ENCODE peak calls at places on chromosomes 2 and 18, in ten cellular contexts. Q, Z, S, T, C, F, I, K, N and B are unnamed samples. For H3K36me3, the result is how much of the 10 kb centered on the place peaks cover.

GRCh38 chr18:44742741-44743311 is 62.1 kb downstream of the SETBP1 start:
- DNase-seq in Q (no peak), Z (peak), S (no peak), T (no peak), C (no peak), F (peak), I (no peak), K (peak), N (no peak), B (no peak)

GRCh38 chr2:39642054-39642742 is 23.5 kb upstream of the TMEM178A start:
- DNase-seq in Q (peak), Z (no peak), S (no peak), T (no peak), C (no peak), F (peak), I (no peak), K (no peak), N (no peak), B (no peak)

GRCh38 chr18:69584429-69584828 is 183.7 kb downstream of the DOK6 start:
- DNase-seq in Q (no peak), Z (no peak), S (no peak), T (no peak), C (no peak), F (no peak), I (no peak), K (no peak), N (no peak), B (no peak)

GRCh38 chr2:164934790-164935466 is 20.4 kb downstream of the SLC38A11 start:
- DNase-seq in Q (no peak), Z (no peak), S (no peak), T (no peak), C (no peak), F (no peak), I (no peak), K (no peak), N (no peak), B (no peak)

GRCh38 chr2:47031909-47032668 is 116.5 kb upstream of the MCFD2 start:
- DNase-seq in Q (no peak), Z (no peak), S (no peak), T (no peak), C (no peak), F (no peak), I (no peak), K (no peak), N (no peak), B (no peak)

GRCh38 chr18:58048243-58048642 is 4.2 kb downstream of the NEDD4L start:
- DNase-seq in Q (peak), Z (no peak), S (no peak), T (no peak), C (no peak), F (peak), I (no peak), K (no peak), N (no peak), B (no peak)

GRCh38 chr18:25058520-25058919 is 293.4 kb downstream of the ZNF521 start:
- DNase-seq in Q (no peak), Z (peak), S (no peak), T (no peak), C (no peak), F (no peak), I (no peak), K (no peak), N (no peak), B (no peak)

GRCh38 chr2:164657129-164657528 is 35.8 kb upstream of the GRB14 start:
- DNase-seq in Q (no peak), Z (no peak), S (no peak), T (no peak), C (no peak), F (peak), I (no peak), K (no peak), N (no peak), B (no peak)

GRCh38 chr2:207189040-207189439 is 23.3 kb upstream of the KLF7 start:
- DNase-seq in Q (no peak), Z (no peak), S (no peak), T (no peak), C (no peak), F (no peak), I (no peak), K (no peak), N (no peak), B (no peak)

GRCh38 chr2:22055784-22056620 is 932.2 kb downstream of the TDRD15 start:
- DNase-seq in Q (no peak), Z (no peak), S (no peak), T (no peak), C (no peak), F (no peak), I (no peak), K (no peak), N (no peak), B (no peak)

GRCh38 chr2:240250150-240250984 is 109.9 kb upstream of the OTOS start:
- DNase-seq in Q (no peak), Z (no peak), S (no peak), T (no peak), C (no peak), F (no peak), I (no peak), K (peak), N (no peak), B (peak)

GRCh38 chr2:54606393-54606973 is 117.0 kb upstream of the EML6 start:
- DNase-seq in Q (no peak), Z (peak), S (no peak), T (peak), C (no peak), F (no peak), I (no peak), K (no peak), N (no peak), B (no peak)

GRCh38 chr18:12861637-12862036 is 22.4 kb downstream of the PTPN2 start:
- DNase-seq in Q (no peak), Z (no peak), S (no peak), T (no peak), C (no peak), F (no peak), I (no peak), K (no peak), N (no peak), B (no peak)

GRCh38 chr18:3596324-3597158 is 146.6 kb downstream of the TGIF1 start:
- DNase-seq in Q (peak), Z (peak), S (no peak), T (no peak), C (no peak), F (peak), I (no peak), K (no peak), N (no peak), B (peak)

GRCh38 chr18:73793386-73793785 is 354.2 kb downstream of the FBXO15 start:
- DNase-seq in Q (no peak), Z (no peak), S (no peak), T (no peak), C (no peak), F (peak), I (no peak), K (no peak), N (no peak), B (no peak)

GRCh38 chr18:73791081-73791480 is 356.6 kb downstream of the FBXO15 start:
- DNase-seq in Q (no peak), Z (no peak), S (no peak), T (no peak), C (no peak), F (peak), I (no peak), K (no peak), N (no peak), B (no peak)

GRCh38 chr18:73785276-73785675 is 362.4 kb downstream of the FBXO15 start:
- DNase-seq in Q (no peak), Z (no peak), S (no peak), T (no peak), C (no peak), F (peak), I (no peak), K (no peak), N (no peak), B (no peak)

GRCh38 chr18:73787316-73787715 is 360.3 kb downstream of the FBXO15 start:
- DNase-seq in Q (no peak), Z (no peak), S (no peak), T (no peak), C (no peak), F (no peak), I (no peak), K (no peak), N (no peak), B (no peak)

DNA sequence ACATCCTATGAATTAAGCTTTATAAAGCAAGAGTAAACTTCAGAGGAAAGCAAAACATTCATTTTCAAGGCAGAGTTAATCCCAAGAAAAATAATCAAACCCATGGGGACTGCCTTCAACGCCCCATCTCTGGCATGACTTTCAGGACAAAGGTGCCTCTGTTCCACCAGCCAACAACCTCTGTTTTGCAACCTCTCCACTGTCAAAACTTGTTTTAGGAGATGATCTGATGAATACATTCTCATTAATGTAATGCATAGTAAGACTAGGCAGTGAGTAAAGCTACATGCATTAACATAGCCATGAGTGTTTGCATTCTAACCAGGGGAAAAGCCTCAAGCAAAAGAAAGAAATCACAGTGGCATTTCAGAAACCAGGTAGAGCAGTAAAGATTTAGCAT is 357.1 kb downstream of the FBXO15 start:
- DNase-seq in Q (no peak), Z (no peak), S (no peak), T (no peak), C (no peak), F (no peak), I (no peak), K (no peak), N (no peak), B (no peak)
- H3K4me3 ChIP-seq in Q (no peak), Z (no peak), S (no peak), T (no peak), C (no peak), F (no peak), I (no peak), K (no peak), N (no peak), B (no peak)

GRCh38 chr2:231795525-231796327 is 9.5 kb downstream of the COPS7B start:
- DNase-seq in Q (peak), Z (no peak), S (no peak), T (no peak), C (no peak), F (peak), I (no peak), K (peak), N (no peak), B (no peak)
- H3K36me3 ChIP-seq in Q (under half), Z (half or more), S (under half), T (under half), C (half or more), F (under half), I (half or more), K (under half), N (half or more), B (under half)

DNA sequence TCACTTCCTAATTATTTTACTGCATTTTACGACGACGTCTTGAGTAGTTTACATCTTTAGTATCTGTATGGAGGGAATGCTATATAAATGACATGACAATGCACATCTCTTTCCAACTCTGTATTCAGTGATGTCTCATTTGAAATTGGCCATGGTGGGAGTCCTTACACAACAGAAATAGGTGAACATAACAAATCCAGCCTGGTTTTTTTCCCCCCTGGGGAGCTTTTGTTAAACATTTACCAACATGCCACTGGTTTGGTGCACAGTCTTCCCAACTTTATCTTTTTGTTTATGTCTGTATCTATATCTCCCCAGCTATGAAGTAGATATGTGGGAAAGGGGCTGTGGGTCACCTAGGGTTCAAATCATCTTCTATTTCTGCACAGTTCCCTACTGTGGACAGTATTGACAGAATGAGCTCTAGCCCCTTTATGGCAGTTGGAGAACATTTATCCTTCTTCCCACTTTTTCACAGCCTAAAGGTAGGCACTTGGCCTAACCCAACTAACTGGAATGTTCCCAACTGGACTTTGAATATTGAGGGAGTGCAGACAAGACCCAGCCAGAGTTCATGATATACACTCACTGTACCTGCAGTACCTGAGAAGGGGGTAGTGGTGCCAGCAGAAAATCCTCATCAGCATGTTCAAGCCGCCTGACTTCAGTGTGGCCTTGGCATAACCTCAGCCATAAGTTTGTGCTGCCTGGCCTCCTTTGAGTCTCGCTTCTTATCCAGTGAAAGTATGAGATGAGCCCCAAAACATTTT is 5.7 kb upstream of the RTKN start:
- DNase-seq in Q (no peak), Z (no peak), S (no peak), T (no peak), C (no peak), F (no peak), I (no peak), K (no peak), N (no peak), B (no peak)
- H3K27ac ChIP-seq in Q (no peak), Z (no peak), S (no peak), T (no peak), C (no peak), F (no peak), I (no peak), K (no peak), N (no peak), B (no peak)

DNA sequence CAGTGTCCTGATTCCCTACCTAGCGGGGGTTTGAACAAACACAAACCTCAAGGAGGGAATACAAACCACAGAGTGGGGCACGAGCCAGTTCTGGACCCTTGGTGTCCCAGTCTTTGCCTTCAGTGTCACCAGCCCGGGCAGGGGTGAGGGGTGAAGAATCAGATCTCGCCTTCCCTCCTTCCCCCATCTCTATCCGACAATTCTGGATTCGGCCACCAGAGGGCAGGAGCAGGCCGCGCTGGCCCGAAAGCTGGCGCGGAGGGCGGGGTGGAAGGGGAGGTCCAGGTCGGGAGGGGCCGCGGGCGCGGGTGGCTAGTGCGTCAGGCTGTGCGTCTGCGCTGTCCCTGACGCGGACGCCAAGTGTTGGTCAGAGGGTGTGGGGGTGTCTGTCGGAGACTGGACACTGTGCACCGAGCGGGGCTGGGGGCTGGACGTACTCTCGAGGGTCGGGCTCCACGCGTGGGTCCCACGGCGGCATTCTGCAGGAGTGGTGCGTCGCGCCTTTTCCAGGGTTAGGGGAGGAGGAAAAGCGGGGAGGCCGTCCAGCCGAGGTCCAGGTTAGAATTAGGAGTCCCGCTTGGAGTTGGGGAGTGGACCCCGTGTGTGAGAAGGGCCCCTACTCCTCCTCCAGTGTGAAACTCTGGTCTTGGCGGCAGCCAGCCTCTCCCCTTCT is 2.9 kb upstream of the CRYBA2 start:
- DNase-seq in Q (peak), Z (peak), S (no peak), T (peak), C (peak), F (peak), I (peak), K (peak), N (no peak), B (peak)
- H3K4me3 ChIP-seq in Q (no peak), Z (peak), S (no peak), T (no peak), C (peak), F (peak), I (peak), K (peak), N (peak), B (no peak)